ENCODE peak calls at places on chromosome 4, in ten cellular contexts. S is heart right ventricle, K is sigmoid colon, F is hepatocyte, T is astrocyte, C is psoas muscle, W is type B pancreatic cell, U is lower lobe of right lung, Y is GM13977, R is upper lobe of left lung. N is an unnamed sample.

GRCh38 chr4:2331519-2332200 is 69.8 kb upstream of the MXD4 start:
- DNase-seq in S (no peak), K (no peak), F (no peak), T (no peak), C (no peak), W (no peak), U (no peak), Y (no peak), R (no peak), N (no peak)

GRCh38 chr4:57037982-57038604 is 59.4 kb downstream of the POLR2B start:
- DNase-seq in S (peak; percentile 76), K (peak; percentile 82), F (peak; percentile 79), T (no peak), C (peak; percentile 74), W (peak; percentile 81), U (peak; percentile 70), Y (peak; percentile 22), R (peak; percentile 57), N (peak; percentile 34)

GRCh38 chr4:154329939-154330338 is 161.7 kb downstream of the DCHS2 start:
- DNase-seq in S (no peak), K (peak; percentile 90), F (peak; percentile 40), T (no peak), C (peak; percentile 58), W (no peak), U (no peak), Y (no peak), R (no peak), N (no peak)

GRCh38 chr4:153383131-153383530 is 38.6 kb downstream of the MND1 start:
- DNase-seq in S (no peak), K (no peak), F (no peak), T (peak; percentile 7), C (no peak), W (no peak), U (no peak), Y (no peak), R (no peak), N (no peak)

GRCh38 chr4:151206241-151207005 is 70.5 kb upstream of the PRSS48 start:
- DNase-seq in S (no peak), K (no peak), F (no peak), T (no peak), C (no peak), W (no peak), U (no peak), Y (no peak), R (no peak), N (no peak)

GRCh38 chr4:10947898-10948297 is 263.3 kb upstream of the CLNK start:
- DNase-seq in S (no peak), K (no peak), F (no peak), T (no peak), C (no peak), W (no peak), U (no peak), Y (no peak), R (no peak), N (no peak)

GRCh38 chr4:110533590-110533910 is 57.6 kb downstream of the ENPEP start:
- DNase-seq in S (no peak), K (no peak), F (no peak), T (no peak), C (no peak), W (no peak), U (no peak), Y (no peak), R (no peak), N (no peak)

GRCh38 chr4:120977435-120977997 is 55.0 kb upstream of the PRDM5 start:
- DNase-seq in S (no peak), K (no peak), F (peak; percentile 54), T (peak; percentile 42), C (no peak), W (no peak), U (no peak), Y (peak; percentile 40), R (no peak), N (peak; percentile 30)

GRCh38 chr4:139619644-139620043 is 46.0 kb upstream of the MGST2 start:
- DNase-seq in S (no peak), K (no peak), F (peak; percentile 54), T (no peak), C (no peak), W (no peak), U (no peak), Y (no peak), R (no peak), N (peak; percentile 25)

GRCh38 chr4:153785830-153786721 is 2.8 kb downstream of the SFRP2 start:
- DNase-seq in S (no peak), K (no peak), F (no peak), T (peak; percentile 30), C (no peak), W (no peak), U (no peak), Y (peak; percentile 58), R (no peak), N (no peak)

GRCh38 chr4:184924516-184924915 is 93.8 kb upstream of the HELT start:
- DNase-seq in S (no peak), K (no peak), F (no peak), T (no peak), C (no peak), W (no peak), U (no peak), Y (no peak), R (no peak), N (no peak)

GRCh38 chr4:23937173-23937572 is 47.3 kb upstream of the PPARGC1A start:
- DNase-seq in S (no peak), K (no peak), F (no peak), T (no peak), C (no peak), W (no peak), U (no peak), Y (no peak), R (no peak), N (no peak)

GRCh38 chr4:23934223-23934622 is 44.4 kb upstream of the PPARGC1A start:
- DNase-seq in S (no peak), K (no peak), F (no peak), T (no peak), C (no peak), W (no peak), U (no peak), Y (no peak), R (no peak), N (no peak)

GRCh38 chr4:23932186-23932585 is 42.3 kb upstream of the PPARGC1A start:
- DNase-seq in S (no peak), K (no peak), F (no peak), T (no peak), C (no peak), W (no peak), U (no peak), Y (no peak), R (no peak), N (no peak)

GRCh38 chr4:23932935-23933334 is 43.1 kb upstream of the PPARGC1A start:
- DNase-seq in S (no peak), K (no peak), F (peak; percentile 9), T (peak; percentile 67), C (no peak), W (no peak), U (no peak), Y (no peak), R (no peak), N (no peak)

DNA sequence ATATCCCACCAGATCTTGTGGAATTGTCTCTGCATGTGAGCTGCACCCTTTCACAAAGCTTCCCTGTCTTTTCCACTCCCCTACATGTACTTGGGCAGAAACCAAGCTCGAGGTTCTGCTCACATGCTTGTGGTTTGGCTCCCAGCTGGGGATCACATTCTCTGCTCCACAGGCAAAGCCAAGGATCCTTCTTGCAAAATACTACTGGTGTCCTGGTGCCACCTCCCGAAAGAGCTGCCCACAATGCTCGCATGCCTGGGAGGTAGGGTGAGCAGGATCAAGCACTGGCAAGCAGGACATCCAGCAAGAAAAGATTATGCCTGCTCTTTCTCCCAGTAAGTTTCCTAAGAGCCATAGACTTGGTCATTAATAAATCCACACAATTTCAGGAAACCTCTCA is 45.1 kb upstream of the PPARGC1A start:
- DNase-seq in S (peak; percentile 47), K (peak; percentile 88), F (peak; percentile 19), T (peak; percentile 91), C (peak; percentile 88), W (no peak), U (peak; percentile 58), Y (no peak), R (peak; percentile 83), N (no peak)
- TF ChIP-seq CTCF in S (peak; percentile 42), K (no peak), F (no peak), T (no peak), C (no peak), W (no peak), U (no peak), Y (no peak), R (no peak), N (no peak)

GRCh38 chr4:29081230-29081955 is 1638.8 kb upstream of the PCDH7 start:
- DNase-seq in S (no peak), K (no peak), F (peak; percentile 6), T (no peak), C (no peak), W (no peak), U (no peak), Y (no peak), R (no peak), N (no peak)
- TF ChIP-seq CTCF in S (peak; percentile 32), K (no peak), F (peak; percentile 49), T (no peak), C (no peak), W (peak; percentile 52), U (no peak), Y (no peak), R (no peak), N (no peak)

GRCh38 chr4:7238300-7238960 is 46.1 kb downstream of the SORCS2 start:
- DNase-seq in S (no peak), K (no peak), F (no peak), T (no peak), C (no peak), W (no peak), U (no peak), Y (no peak), R (no peak), N (no peak)
- TF ChIP-seq CTCF in S (no peak), K (no peak), F (peak; percentile 23), T (peak; percentile 22), C (no peak), W (peak; percentile 55), U (no peak), Y (no peak), R (no peak), N (no peak)

GRCh38 chr4:40043786-40044185 is 12.9 kb upstream of the N4BP2 start:
- DNase-seq in S (no peak), K (no peak), F (no peak), T (no peak), C (no peak), W (no peak), U (no peak), Y (no peak), R (no peak), N (no peak)

GRCh38 chr4:40040908-40041307 is 15.7 kb upstream of the N4BP2 start:
- DNase-seq in S (no peak), K (no peak), F (no peak), T (no peak), C (no peak), W (no peak), U (no peak), Y (no peak), R (no peak), N (no peak)

DNA sequence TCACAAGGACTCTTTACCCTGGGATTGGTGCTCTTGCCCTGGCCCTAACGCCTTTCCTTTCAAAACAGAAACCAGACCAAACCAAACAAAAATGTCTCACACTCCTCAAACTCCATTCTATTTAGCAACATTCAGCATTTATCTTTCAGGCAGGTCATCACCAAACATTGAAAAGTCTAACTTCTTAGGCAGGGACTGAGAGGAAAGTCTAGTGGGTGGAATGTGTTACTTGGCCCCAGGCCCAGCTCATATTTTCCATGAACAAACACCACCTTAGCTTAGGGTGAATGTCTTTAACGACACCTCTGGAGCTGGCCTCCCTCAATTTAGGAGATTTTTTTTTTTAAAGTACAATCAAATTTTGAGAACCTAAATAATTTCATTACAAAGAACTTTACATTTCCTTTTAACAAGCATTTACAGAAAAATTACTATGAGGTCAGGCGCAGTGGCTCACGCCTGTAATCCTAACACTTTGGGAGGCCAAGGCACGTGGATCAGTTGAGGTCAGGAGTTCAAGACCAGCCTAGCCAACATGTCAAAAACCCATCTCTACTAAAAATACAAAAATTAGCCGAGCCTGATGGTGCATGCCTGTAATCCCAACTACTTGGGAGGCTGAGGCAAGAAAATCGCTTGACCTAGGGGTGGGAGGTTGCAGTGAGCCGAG is 10.2 kb upstream of the N4BP2 start:
- DNase-seq in S (no peak), K (no peak), F (peak; percentile 68), T (peak; percentile 77), C (no peak), W (no peak), U (peak; percentile 60), Y (no peak), R (peak; percentile 73), N (no peak)
- TF ChIP-seq CTCF in S (no peak), K (no peak), F (no peak), T (no peak), C (no peak), W (no peak), U (no peak), Y (no peak), R (no peak), N (no peak)

N was measured in GM20000.